ENCODE peak calls at places on chromosomes 7 and 10, in four cellular contexts. E, X, S and K are unnamed samples.

GRCh38 chr10:114623661-114624294 is 34.3 kb downstream of the ABLIM1 start:
- DNase-seq in S (peak), E (no peak), X (peak), K (peak)

GRCh38 chr10:42975558-42976352 is 101.1 kb upstream of the RET start:
- DNase-seq in X (no peak), E (peak), S (no peak), K (no peak)

GRCh38 chr7:100764841-100765240 is 31.4 kb downstream of the ZAN start:
- DNase-seq in X (no peak), S (no peak), E (no peak), K (no peak)

GRCh38 chr10:112249722-112250121 is 33.5 kb upstream of the TECTB start:
- DNase-seq in S (no peak), E (no peak), X (no peak), K (no peak)

GRCh38 chr10:97058521-97058920 is 127.2 kb downstream of the SLIT1 start:
- DNase-seq in X (no peak), S (no peak), E (no peak), K (no peak)

GRCh38 chr7:91772100-91772794 is 108.3 kb downstream of the MTERF1 start:
- DNase-seq in X (peak), S (no peak), E (no peak), K (no peak)

GRCh38 chr10:3682745-3683144 is 102.3 kb downstream of the KLF6 start:
- DNase-seq in X (no peak), S (no peak), E (no peak), K (no peak)

GRCh38 chr7:90817846-90818245 is 221.7 kb downstream of the CDK14 start:
- DNase-seq in E (no peak), S (no peak), X (no peak), K (no peak)

GRCh38 chr7:73822319-73823173 is 8.2 kb upstream of the CLDN4 start:
- DNase-seq in E (peak), S (peak), X (peak), K (peak)

GRCh38 chr7:34096777-34097176 is 191.4 kb downstream of the BMPER start:
- DNase-seq in X (no peak), E (no peak), S (no peak), K (no peak)

GRCh38 chr10:19651549-19651948 is 164.7 kb upstream of the PLXDC2 start:
- DNase-seq in X (peak), E (no peak), S (peak), K (peak)

GRCh38 chr7:45155941-45156340 is 1.6 kb upstream of the RAMP3 start:
- DNase-seq in S (no peak), X (no peak), E (no peak), K (no peak)

GRCh38 chr7:136859798-136860197 is 8.7 kb upstream of the CHRM2 start:
- DNase-seq in X (no peak), E (no peak), S (no peak), K (no peak)

GRCh38 chr7:32879460-32879859 is 12.1 kb downstream of the KBTBD2 start:
- DNase-seq in X (peak), S (no peak), E (no peak), K (no peak)

GRCh38 chr10:58943960-58944359 is 232.5 kb upstream of the PHYHIPL start:
- DNase-seq in E (no peak), S (no peak), X (no peak), K (no peak)

GRCh38 chr10:125886914-125887512 is 5.9 kb upstream of the DHX32 start:
- DNase-seq in X (no peak), S (no peak), E (no peak), K (no peak)

GRCh38 chr7:71521506-71521905 is 389.6 kb downstream of the GALNT17 start:
- DNase-seq in E (no peak), S (no peak), X (no peak), K (no peak)

GRCh38 chr10:52213511-52213831 is 100.6 kb upstream of the DKK1 start:
- DNase-seq in X (peak), E (no peak), S (no peak), K (peak)

GRCh38 chr7:1512781-1513656 is 8.8 kb upstream of the INTS1 start:
- DNase-seq in E (no peak), S (no peak), X (peak), K (peak)

GRCh38 chr10:106947643-106948042 is 216.9 kb downstream of the SORCS1 start:
- DNase-seq in X (no peak), S (no peak), E (no peak), K (no peak)

GRCh38 chr7:44711528-44711927 is 37.1 kb upstream of the ZMIZ2 start:
- DNase-seq in X (no peak), E (no peak), S (no peak), K (no peak)

GRCh38 chr7:74479066-74479781 is 25.5 kb downstream of the GTF2IRD1 start:
- DNase-seq in X (no peak), S (no peak), E (peak), K (no peak)

GRCh38 chr10:73159038-73159648 is 8.7 kb downstream of the ECD start:
- DNase-seq in X (peak), E (no peak), S (no peak), K (peak)

GRCh38 chr7:118870187-118870586 is 645.7 kb downstream of the ANKRD7 start:
- DNase-seq in S (no peak), E (no peak), X (no peak), K (no peak)

GRCh38 chr10:51640120-51640819 is 59.1 kb downstream of the CSTF2T start:
- DNase-seq in E (no peak), X (no peak), S (no peak), K (no peak)

GRCh38 chr7:80098795-80099194 is 35.8 kb upstream of the GNAI1 start:
- DNase-seq in S (no peak), X (no peak), E (no peak), K (no peak)
- TF ChIP-seq CTCF in S (no peak), X (peak), E (no peak), K (peak)

DNA sequence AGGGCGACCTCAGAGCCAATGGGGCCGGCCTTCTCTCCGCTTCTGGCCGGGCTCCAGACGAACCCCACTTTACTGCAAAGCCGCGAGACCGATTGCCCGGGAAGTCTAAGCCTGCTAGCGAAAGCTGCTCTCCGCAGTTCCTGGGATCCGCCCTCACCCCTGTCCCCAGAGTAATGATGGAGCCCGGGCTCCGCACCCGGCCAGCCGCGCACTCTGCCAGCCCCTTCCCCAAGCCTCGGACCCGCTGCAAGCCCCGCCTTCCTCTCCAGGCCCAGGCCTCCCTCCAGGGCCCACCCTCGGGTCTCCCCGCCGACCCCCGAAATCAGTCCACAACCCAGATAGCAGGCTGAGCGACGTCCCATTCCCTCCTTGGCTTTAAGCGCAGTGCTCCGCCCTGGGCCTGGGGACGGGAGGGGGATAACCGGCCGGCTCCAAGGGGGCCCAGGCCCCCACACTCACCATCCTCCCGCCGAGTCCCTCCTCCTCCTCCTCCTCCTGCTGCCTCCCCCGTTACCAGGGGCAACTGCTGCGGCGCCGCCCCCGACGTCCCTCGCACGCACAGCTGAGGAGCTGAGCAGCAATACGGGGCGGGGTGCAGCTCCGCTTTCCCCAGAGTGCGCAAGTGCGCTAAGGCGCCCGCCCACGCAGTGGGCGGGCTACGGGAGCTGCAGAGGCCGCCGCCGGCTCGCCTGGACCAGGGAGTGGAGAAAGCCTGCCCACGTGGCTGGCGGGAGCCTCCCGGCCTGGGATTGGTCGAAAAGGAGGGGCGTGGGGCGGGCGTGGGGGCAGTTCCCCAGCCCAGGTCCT is at the start of gene ARL3:
- DNase-seq in S (peak), E (peak), X (peak), K (peak)
- TF ChIP-seq CTCF in S (no peak), E (no peak), X (no peak), K (peak)

GRCh38 chr7:106001196-106001595 is 38.1 kb downstream of the CDHR3 start:
- DNase-seq in E (no peak), S (no peak), X (no peak), K (no peak)

GRCh38 chr7:106003525-106004064 is 40.5 kb downstream of the CDHR3 start:
- DNase-seq in X (no peak), E (no peak), S (no peak), K (no peak)

GRCh38 chr7:105996860-105997737 is 34.0 kb downstream of the CDHR3 start:
- DNase-seq in X (no peak), S (no peak), E (no peak), K (no peak)

GRCh38 chr7:105999256-105999655 is 36.2 kb downstream of the CDHR3 start:
- DNase-seq in E (no peak), S (no peak), X (no peak), K (no peak)
- TF ChIP-seq CTCF in E (no peak), S (no peak), X (no peak), K (no peak)

DNA sequence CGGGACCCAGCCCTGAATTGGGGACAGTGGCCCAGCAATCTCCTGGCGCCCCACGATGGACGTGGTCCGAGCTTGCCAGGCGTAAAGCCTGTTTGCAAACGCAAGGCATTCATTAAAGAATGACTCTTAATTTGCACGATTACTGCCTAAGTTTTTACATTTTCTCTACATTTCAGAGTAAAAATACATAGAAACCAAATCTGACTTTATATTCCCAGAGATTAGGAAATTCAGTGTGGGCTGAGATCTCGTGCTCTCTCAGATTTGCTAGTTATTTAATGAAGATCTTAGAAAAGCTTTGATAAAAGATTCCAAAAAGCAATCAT is 337 bp upstream of the CCDC3 start:
- DNase-seq in E (no peak), X (no peak), S (no peak), K (no peak)
- TF ChIP-seq CTCF in E (no peak), X (no peak), S (no peak), K (no peak)

GRCh38 chr7:12389089-12389700 is 14.5 kb downstream of the VWDE start:
- DNase-seq in S (peak), E (no peak), X (peak), K (peak)
- TF ChIP-seq CTCF in S (peak), E (peak), X (peak), K (peak)

DNA sequence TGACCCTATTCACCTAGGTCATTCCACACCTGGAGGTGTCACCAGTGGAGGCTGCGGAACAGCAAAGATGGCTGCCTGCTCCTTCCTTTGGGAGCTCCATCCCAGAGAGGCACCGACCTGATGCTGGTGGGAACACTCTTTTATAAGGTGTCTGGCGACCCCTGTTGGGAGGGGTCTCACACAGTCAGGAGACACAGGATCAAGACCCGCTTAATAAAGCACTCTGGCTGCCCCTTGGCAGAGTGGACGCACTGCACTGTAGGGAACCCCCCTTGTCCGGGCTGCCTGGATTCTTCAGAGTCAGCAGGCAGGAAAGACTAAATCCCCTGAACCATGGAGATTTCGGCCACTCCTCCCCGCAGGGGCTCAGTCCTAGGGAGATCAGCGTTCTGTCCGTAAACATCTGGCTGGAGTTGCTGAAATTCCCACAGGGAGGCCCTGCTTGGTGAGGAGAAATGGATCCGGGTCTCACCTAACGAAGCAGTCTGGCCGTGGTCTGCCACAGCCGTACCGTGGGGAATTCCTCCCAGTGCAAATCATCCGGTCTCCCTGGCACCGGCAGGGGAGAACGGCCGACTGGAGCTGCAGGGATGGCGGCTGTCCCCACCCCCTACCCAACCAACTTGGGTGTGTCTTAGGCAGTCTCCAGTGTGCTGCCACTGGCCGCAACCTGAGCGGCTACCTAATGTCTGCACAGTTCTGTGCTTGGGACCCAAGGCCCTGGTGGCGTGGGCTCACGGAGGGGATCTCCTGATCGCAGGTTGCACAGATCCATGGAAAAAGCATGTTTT is 66.1 kb downstream of the LSMEM1 start:
- DNase-seq in E (peak), S (no peak), X (peak), K (no peak)
- TF ChIP-seq CTCF in E (no peak), S (peak), X (no peak), K (no peak)

GRCh38 chr10:99851825-99852224 is 69.4 kb downstream of the ABCC2 start:
- DNase-seq in S (no peak), X (no peak), E (no peak), K (no peak)

GRCh38 chr10:99853655-99854054 is 71.2 kb downstream of the ABCC2 start:
- DNase-seq in X (no peak), E (no peak), S (no peak), K (no peak)

GRCh38 chr10:99855479-99856071 is 73.1 kb downstream of the ABCC2 start:
- DNase-seq in S (no peak), E (no peak), X (no peak), K (no peak)

GRCh38 chr10:99852481-99853213 is 70.2 kb downstream of the ABCC2 start:
- DNase-seq in E (no peak), S (no peak), X (no peak), K (no peak)

GRCh38 chr10:99854860-99855259 is 72.4 kb downstream of the ABCC2 start:
- DNase-seq in E (no peak), X (peak), S (peak), K (peak)
- TF ChIP-seq CTCF in E (no peak), X (peak), S (peak), K (peak)

GRCh38 chr10:127337801-127338200 is 141.4 kb upstream of the INSYN2A start:
- DNase-seq in X (no peak), S (no peak), E (no peak), K (no peak)
- TF ChIP-seq CTCF in X (no peak), S (no peak), E (no peak), K (no peak)